ENCODE peak calls at places on chromosome X, in ten cellular contexts. E is CD4-positive, alpha-beta memory T cell; L is upper lobe of right lung; Q is cardiac muscle cell; U is heart left ventricle; O is tibial artery; D is DND-41; C is GM23248; F is lung; H is endodermal cell. X is an unnamed sample.

GRCh38 chrX:74349387-74349786 is 45.4 kb downstream of the ZCCHC13 start:
- DNase-seq in Q (no peak), L (no peak), F (no peak), U (no peak), E (no peak), C (peak; percentile 68), O (no peak), H (no peak), D (no peak), X (no peak)

GRCh38 chrX:40057405-40057804 is 40.4 kb downstream of the BCOR start:
- DNase-seq in L (no peak), D (no peak), U (no peak), Q (no peak), O (no peak), F (no peak), E (no peak), C (no peak), H (no peak), X (no peak)

GRCh38 chrX:67612231-67612630 is 68.4 kb downstream of the AR start:
- DNase-seq in L (no peak), C (peak; percentile 27), U (no peak), O (no peak), E (no peak), Q (no peak), D (no peak), F (no peak), H (no peak), X (no peak)

GRCh38 chrX:119758682-119759332 is 419 bp downstream of the SOWAHD start:
- DNase-seq in E (peak; percentile 41), F (no peak), L (no peak), O (no peak), C (peak; percentile 38), D (no peak), U (peak; percentile 34), Q (peak; percentile 22), H (peak; percentile 80), X (peak; percentile 52)

GRCh38 chrX:119895843-119896326 is at the start of gene AKAP14:
- DNase-seq in C (no peak), U (no peak), D (no peak), O (no peak), H (peak; percentile 58), L (no peak), E (no peak), Q (no peak), F (no peak), X (no peak)

GRCh38 chrX:115622534-115622933 is 61.6 kb downstream of the PLS3 start:
- DNase-seq in U (no peak), Q (no peak), O (no peak), F (no peak), E (no peak), H (no peak), D (no peak), L (no peak), C (no peak), X (no peak)

GRCh38 chrX:110145854-110146253 is 142.9 kb downstream of the TMEM164 start:
- DNase-seq in L (no peak), E (peak; percentile 22), O (no peak), C (peak; percentile 60), D (peak; percentile 28), Q (peak; percentile 41), U (no peak), H (peak; percentile 58), F (no peak), X (peak; percentile 30)

GRCh38 chrX:140817943-140818342 is 108.4 kb downstream of the LINC00632 start:
- DNase-seq in H (no peak), C (peak; percentile 32), L (no peak), U (no peak), F (no peak), D (no peak), E (no peak), Q (peak; percentile 17), O (no peak), X (peak; percentile 57)

GRCh38 chrX:152904151-152905080 is 6.5 kb downstream of the ZNF185 start:
- DNase-seq in O (no peak), D (peak; percentile 59), U (no peak), E (peak; percentile 26), C (peak; percentile 81), F (no peak), H (peak; percentile 86), L (peak; percentile 63), Q (peak; percentile 52), X (no peak)

GRCh38 chrX:72274526-72274925 is 2.5 kb downstream of the RPS4X start:
- DNase-seq in U (no peak), L (no peak), F (no peak), C (no peak), Q (no peak), O (no peak), E (peak; percentile 19), H (no peak), D (no peak), X (no peak)

GRCh38 chrX:72271091-72271490 is 6.0 kb downstream of the RPS4X start:
- DNase-seq in D (no peak), F (no peak), U (no peak), E (no peak), C (peak; percentile 37), O (no peak), Q (no peak), L (no peak), H (no peak), X (no peak)

GRCh38 chrX:72272868-72273267 is 4.2 kb downstream of the RPS4X start:
- DNase-seq in E (no peak), O (no peak), Q (no peak), F (no peak), L (no peak), H (no peak), D (no peak), C (peak; percentile 75), U (no peak), X (no peak)

GRCh38 chrX:72271812-72272211 is 5.2 kb downstream of the RPS4X start:
- DNase-seq in F (no peak), L (no peak), C (no peak), U (no peak), D (no peak), E (no peak), Q (no peak), H (no peak), O (no peak), X (no peak)

DNA sequence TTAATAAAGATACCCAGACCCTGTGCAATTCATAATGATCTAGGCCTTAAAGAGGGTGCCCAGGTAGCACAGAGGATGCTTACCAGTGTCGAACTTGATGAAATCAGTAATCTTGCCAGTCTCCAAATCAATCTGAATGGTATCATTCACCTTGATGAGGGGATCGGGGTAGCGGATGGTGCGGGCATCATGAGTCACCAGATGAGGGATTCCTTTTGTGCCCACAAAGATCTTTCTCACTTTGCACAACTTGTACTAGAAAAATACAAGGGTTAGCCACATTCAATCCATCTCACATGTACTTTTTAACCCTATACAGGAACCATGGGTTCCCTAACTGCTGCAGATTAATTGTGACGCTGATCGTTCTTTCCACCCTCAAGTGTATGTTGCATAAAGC is 3.3 kb downstream of the RPS4X start:
- DNase-seq in C (no peak), F (no peak), L (no peak), U (no peak), D (no peak), H (no peak), O (no peak), E (no peak), Q (no peak), X (no peak)
- H3K36me3 ChIP-seq in C (peaks cover 36% of the 10 kb centered on the region), F (peaks cover 48% of the 10 kb centered on the region), L (peaks cover 47% of the 10 kb centered on the region), U (peaks cover 5% of the 10 kb centered on the region), D (peaks cover 77% of the 10 kb centered on the region), H (peaks cover 64% of the 10 kb centered on the region), O (peaks cover 73% of the 10 kb centered on the region), E (peaks cover 36% of the 10 kb centered on the region), Q (peaks cover 12% of the 10 kb centered on the region), X (peaks cover 22% of the 10 kb centered on the region)

GRCh38 chrX:154348114-154348531 is 26.3 kb downstream of the FLNA start:
- DNase-seq in D (no peak), C (peak; percentile 40), H (no peak), O (peak; percentile 69), L (no peak), E (no peak), U (peak; percentile 27), Q (no peak), F (no peak), X (no peak)
- H3K36me3 ChIP-seq in D (peaks cover 45% of the 10 kb centered on the region), C (peaks cover 16% of the 10 kb centered on the region), H (peaks cover 36% of the 10 kb centered on the region), O (peaks cover 50% of the 10 kb centered on the region), L (peaks cover 40% of the 10 kb centered on the region), E (peaks cover 36% of the 10 kb centered on the region), U (peaks cover 20% of the 10 kb centered on the region), Q (peaks cover 13% of the 10 kb centered on the region), F (peaks cover 37% of the 10 kb centered on the region), X (no peaks in the 10 kb centered on the region)

DNA sequence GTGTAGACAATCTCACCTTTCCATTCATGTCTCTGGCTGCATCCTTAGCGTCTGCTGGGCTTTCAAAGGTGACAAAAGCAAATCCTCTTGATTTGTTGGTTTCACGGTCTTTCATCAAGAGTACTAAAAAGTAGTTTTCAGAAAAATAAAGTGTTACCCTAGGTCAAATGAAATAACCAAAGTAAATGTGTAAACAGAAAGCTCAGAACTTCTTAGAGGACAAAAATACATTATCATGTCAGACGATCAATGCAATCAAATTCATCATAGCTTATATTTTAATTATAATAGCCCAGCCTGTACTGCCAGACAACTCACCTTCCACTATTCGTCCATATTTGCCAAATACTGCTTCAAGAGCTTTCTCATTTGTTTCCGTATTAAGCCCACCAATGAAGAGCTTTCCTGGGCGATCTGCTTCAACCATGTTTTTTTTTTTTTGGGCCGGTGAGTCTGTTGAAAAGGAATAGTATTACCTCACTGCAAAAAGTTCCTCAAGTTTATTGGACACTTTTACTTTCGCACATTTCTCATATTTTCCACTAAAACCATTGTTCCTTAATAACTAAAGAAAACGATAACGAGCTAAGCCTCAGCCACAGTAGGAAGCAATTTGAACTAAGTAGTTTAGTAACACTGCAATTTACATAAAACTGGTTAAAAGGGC is 1.4 kb downstream of the RBMX start:
- DNase-seq in L (no peak), O (no peak), H (no peak), E (peak; percentile 42), C (peak; percentile 52), Q (no peak), D (no peak), F (no peak), U (no peak), X (no peak)
- H3K36me3 ChIP-seq in L (peaks cover 42% of the 10 kb centered on the region), O (peaks cover 22% of the 10 kb centered on the region), H (peaks cover 49% of the 10 kb centered on the region), E (peaks cover 19% of the 10 kb centered on the region), C (peaks cover 32% of the 10 kb centered on the region), Q (peaks cover 23% of the 10 kb centered on the region), D (peaks cover 59% of the 10 kb centered on the region), F (peaks cover 4% of the 10 kb centered on the region), U (peaks cover 11% of the 10 kb centered on the region), X (peaks cover 4% of the 10 kb centered on the region)

DNA sequence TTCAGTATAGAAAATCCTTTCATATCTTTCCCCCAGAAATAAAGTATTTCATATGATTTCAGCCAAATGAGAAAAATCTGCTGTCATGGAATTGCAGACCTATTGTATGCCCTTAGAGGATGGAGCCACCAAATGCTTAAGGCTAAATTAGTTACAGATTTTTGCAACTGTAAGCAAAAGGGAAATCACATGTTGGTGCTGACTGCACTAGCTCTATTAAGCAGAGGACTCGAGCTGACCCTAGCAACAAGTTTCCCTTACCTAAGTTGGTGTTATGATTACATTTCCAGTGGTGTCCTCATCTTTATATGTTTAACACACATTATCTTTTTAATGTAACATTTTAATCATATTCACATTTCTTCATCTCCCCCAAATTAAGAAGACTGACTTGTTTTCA is 58.3 kb upstream of the DOCK11 start:
- DNase-seq in C (no peak), H (no peak), U (no peak), L (no peak), F (no peak), O (no peak), D (no peak), Q (no peak), E (no peak), X (peak; percentile 84)
- H3K36me3 ChIP-seq in C (peaks cover 12% of the 10 kb centered on the region), H (peaks cover 58% of the 10 kb centered on the region), U (no peaks in the 10 kb centered on the region), L (peaks cover 36% of the 10 kb centered on the region), F (peaks cover 4% of the 10 kb centered on the region), O (peaks cover 17% of the 10 kb centered on the region), D (peaks cover 4% of the 10 kb centered on the region), Q (no peaks in the 10 kb centered on the region), E (peaks cover 22% of the 10 kb centered on the region), X (no peaks in the 10 kb centered on the region)